ENCODE peak calls at places on chromosomes 4 and X, in four cellular contexts. A is HEK293T, L is HepG2, G is K562. Z is an unnamed sample.

GRCh38 chr4:54837576-54838140 is 179.9 kb downstream of the KIT start:
- DNase-seq in A (no peak), L (no peak), G (no peak), Z (no peak)

GRCh38 chr4:186805020-186805820 is 81.6 kb upstream of the FAT1 start:
- DNase-seq in A (no peak), L (peak), G (no peak), Z (no peak)

GRCh38 chrX:101658661-101659477 is 781 bp downstream of the ARMCX2 start:
- DNase-seq in A (peak), L (no peak), G (peak), Z (peak)

GRCh38 chrX:78029663-78030062 is 60.2 kb upstream of the PGAM4 start:
- DNase-seq in A (peak), L (peak), G (peak), Z (peak)

GRCh38 chrX:1418901-1419544 is 27.1 kb upstream of the SLC25A6 start:
- DNase-seq in A (no peak), L (no peak), G (no peak), Z (peak)

GRCh38 chr4:4330794-4331193 is 40.7 kb downstream of the ZBTB49 start:
- DNase-seq in A (no peak), L (no peak), G (no peak), Z (no peak)

GRCh38 chr4:9808077-9808476 is 26.6 kb downstream of the DRD5 start:
- DNase-seq in A (no peak), L (no peak), G (no peak), Z (no peak)

GRCh38 chrX:81195712-81196111 is 6.0 kb downstream of the HMGN5 start:
- DNase-seq in A (peak), L (peak), G (peak), Z (peak)

GRCh38 chrX:43121637-43122036 is 343.7 kb upstream of the PPP1R2C start:
- DNase-seq in A (no peak), L (no peak), G (no peak), Z (no peak)

GRCh38 chrX:118038614-118039365 is 77.8 kb downstream of the KLHL13 start:
- DNase-seq in A (no peak), L (no peak), G (no peak), Z (no peak)

GRCh38 chr4:71126719-71127118 is 133.3 kb downstream of the DCK start:
- DNase-seq in A (no peak), L (peak), G (no peak), Z (no peak)

GRCh38 chr4:126404549-126404948 is 1089.8 kb downstream of the FAT4 start:
- DNase-seq in A (no peak), L (no peak), G (no peak), Z (no peak)

GRCh38 chrX:57232658-57233360 is 53.7 kb upstream of the FAAH2 start:
- DNase-seq in A (no peak), L (no peak), G (no peak), Z (no peak)

GRCh38 chr4:17719106-17719505 is 62.3 kb downstream of the FAM184B start:
- DNase-seq in A (no peak), L (no peak), G (no peak), Z (no peak)

GRCh38 chr4:81081156-81081555 is 50.6 kb downstream of the BMP3 start:
- DNase-seq in A (no peak), L (no peak), G (no peak), Z (no peak)

GRCh38 chrX:135327299-135327698 is 18.0 kb downstream of the ETDC start:
- DNase-seq in A (no peak), L (no peak), G (no peak), Z (no peak)

GRCh38 chr4:118983293-118983692 is 94.6 kb downstream of the SYNPO2 start:
- DNase-seq in A (no peak), L (no peak), G (no peak), Z (no peak)

GRCh38 chr4:128600996-128601857 is 208.3 kb upstream of the JADE1 start:
- DNase-seq in A (peak), L (peak), G (peak), Z (peak)

GRCh38 chr4:166458756-166459155 is 585.7 kb downstream of the TLL1 start:
- DNase-seq in A (no peak), L (no peak), G (no peak), Z (no peak)

GRCh38 chrX:13167444-13168207 is 123.2 kb upstream of the FAM9C start:
- DNase-seq in A (no peak), L (no peak), G (no peak), Z (no peak)

GRCh38 chrX:338281-338835 is 19.8 kb upstream of the GTPBP6 start:
- DNase-seq in A (no peak), L (no peak), G (no peak), Z (no peak)

GRCh38 chr4:99221980-99222379 is 2.9 kb upstream of the ADH6 start:
- DNase-seq in A (no peak), L (peak), G (no peak), Z (no peak)

GRCh38 chr4:73817341-73817740 is 19.1 kb upstream of the CXCL6 start:
- DNase-seq in A (no peak), L (no peak), G (no peak), Z (no peak)

GRCh38 chr4:97912151-97912550 is 231.1 kb downstream of the STPG2 start:
- DNase-seq in A (no peak), L (no peak), G (no peak), Z (no peak)

GRCh38 chrX:67893931-67894330 is 350.1 kb downstream of the AR start:
- DNase-seq in A (no peak), L (no peak), G (peak), Z (no peak)

GRCh38 chrX:10341309-10341708 is 184.5 kb downstream of the CLCN4 start:
- DNase-seq in A (no peak), L (no peak), G (no peak), Z (no peak)

GRCh38 chr4:25662306-25662705 is 6.7 kb downstream of the SLC34A2 start:
- DNase-seq in A (no peak), L (no peak), G (no peak), Z (no peak)

GRCh38 chr4:121811122-121811521 is 10.0 kb downstream of the EXOSC9 start:
- DNase-seq in A (no peak), L (no peak), G (no peak), Z (no peak)

GRCh38 chrX:54785901-54786300 is 12.2 kb downstream of the ITIH6 start:
- DNase-seq in A (peak), L (peak), G (peak), Z (peak)

GRCh38 chr4:138241281-138242075 is 671 bp downstream of the SLC7A11 start:
- DNase-seq in A (peak), L (no peak), G (peak), Z (no peak)

GRCh38 chr4:37685211-37685725 is 908 bp downstream of the RELL1 start:
- DNase-seq in A (no peak), L (no peak), G (peak), Z (no peak)

GRCh38 chr4:48065587-48066052 is 49.0 kb downstream of the NIPAL1 start:
- DNase-seq in A (no peak), L (no peak), G (no peak), Z (no peak)
- TF ChIP-seq ELF4 in A (no peak), L (no peak), G (no peak), Z (no peak)

GRCh38 chr4:80069837-80070788 is 2.9 kb downstream of the ANTXR2 start:
- DNase-seq in A (no peak), L (no peak), G (no peak), Z (no peak)
- TF ChIP-seq ELF4 in A (no peak), L (no peak), G (no peak), Z (no peak)

DNA sequence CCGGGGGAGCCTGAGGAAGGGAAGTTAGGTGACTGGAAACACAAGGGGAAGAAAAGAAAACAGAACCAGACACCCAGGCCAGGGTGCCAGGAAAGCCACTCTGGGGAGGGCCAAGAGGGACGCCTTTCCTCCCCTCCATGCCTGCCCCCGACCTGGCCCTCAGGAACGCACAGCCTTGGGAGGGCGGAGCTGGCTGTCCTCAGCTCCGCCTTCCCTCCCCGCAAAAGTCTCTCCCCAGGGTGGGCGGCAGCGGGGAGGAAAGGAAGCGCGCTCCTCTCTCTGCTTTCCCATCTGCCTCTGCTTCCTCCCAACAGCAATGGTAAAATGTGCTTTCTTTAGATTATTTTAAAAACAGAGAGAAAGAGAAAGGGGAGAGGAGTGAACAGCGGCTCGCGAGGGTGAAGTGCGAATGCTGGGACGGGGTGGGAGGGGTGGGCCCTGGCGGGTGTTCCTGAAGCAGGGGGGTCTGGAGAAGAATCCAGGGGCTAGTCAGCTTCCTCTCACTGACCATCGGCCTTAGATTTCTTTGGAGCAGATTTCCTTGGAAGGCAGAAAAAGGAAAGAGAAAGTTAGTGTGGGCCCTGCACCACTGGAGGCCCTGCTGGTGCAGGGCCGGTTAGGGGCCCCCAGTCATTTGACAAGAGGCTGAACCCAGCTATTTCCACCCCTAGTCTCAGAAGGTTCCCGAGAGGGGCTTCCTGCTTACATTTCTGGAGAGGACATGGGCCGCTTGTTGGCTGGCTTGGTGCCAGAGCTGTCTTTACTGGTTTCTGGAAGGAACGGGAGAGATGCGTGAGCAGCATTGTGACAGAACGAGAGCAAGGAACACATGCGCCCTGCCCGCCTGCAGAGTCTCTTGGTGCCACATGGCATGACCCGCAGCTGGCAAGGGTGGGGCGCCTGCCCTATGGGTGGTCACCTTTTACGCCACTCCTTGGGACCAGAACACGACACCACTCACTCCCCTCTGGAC is 4.7 kb upstream of the RENBP start:
- DNase-seq in A (no peak), L (no peak), G (peak), Z (no peak)
- TF ChIP-seq ELF4 in A (no peak), L (no peak), G (no peak), Z (no peak)

DNA sequence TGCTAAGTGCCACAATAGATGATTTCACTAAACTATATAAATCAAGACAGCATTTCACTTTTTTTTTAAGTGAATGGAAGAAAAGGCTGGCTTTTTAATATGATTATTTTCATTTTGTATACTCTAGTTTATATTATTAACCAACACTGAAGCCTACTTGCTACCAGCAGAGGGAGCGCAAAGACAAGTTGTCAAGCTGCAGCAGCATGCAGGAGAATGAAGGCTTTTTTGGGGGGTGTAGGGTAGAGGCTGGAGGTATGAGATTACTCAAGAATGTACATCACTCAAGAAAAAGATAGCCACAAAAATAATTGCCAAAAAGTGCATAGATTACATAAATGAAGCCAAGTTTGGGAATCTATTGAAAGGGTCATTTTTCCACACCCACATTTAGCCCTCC is 519.5 kb downstream of the FGF13 start:
- DNase-seq in A (peak), L (peak), G (peak), Z (peak)
- TF ChIP-seq ELF4 in A (no peak), L (no peak), G (no peak), Z (no peak)

DNA sequence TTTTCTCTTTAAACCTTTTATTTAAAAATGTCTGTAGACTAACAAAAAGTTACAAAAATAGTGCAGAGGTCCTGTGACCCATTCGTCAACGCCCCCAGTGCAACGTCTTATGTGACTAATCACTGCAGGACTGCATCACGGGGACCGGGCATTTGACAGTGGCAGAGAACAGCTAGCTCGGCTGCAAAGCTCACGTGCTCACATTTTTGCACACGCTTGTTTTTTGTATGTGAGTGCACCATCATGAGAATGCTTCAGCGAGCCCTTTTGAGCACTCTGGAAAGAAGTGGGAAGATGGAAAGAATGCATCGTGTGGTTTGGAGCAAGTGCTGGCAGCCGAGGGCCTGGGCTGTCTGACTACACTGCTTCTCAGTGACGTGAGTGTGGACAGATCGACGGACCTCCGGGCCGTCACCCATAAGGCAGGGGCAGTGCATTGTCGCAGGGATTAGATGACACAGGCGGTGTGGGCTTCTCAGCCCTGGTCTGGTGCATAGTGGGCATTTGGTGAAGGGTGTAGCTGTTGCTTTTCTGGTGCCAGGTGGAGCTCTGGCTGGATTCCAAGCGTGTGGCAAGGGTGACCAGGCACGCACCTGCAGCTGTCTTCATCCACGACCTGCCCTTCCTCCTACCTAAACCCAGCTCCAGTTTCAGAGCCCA is 17.7 kb downstream of the SPON2 start:
- DNase-seq in A (no peak), L (no peak), G (no peak), Z (no peak)
- TF ChIP-seq ELF4 in A (no peak), L (no peak), G (no peak), Z (no peak)

GRCh38 chrX:69031971-69032391 is 133.3 kb downstream of the PJA1 start:
- DNase-seq in A (peak), L (no peak), G (no peak), Z (no peak)

GRCh38 chrX:69029696-69030245 is 135.5 kb downstream of the PJA1 start:
- DNase-seq in A (peak), L (no peak), G (no peak), Z (no peak)

GRCh38 chrX:69032601-69033000 is 132.7 kb downstream of the PJA1 start:
- DNase-seq in A (peak), L (no peak), G (no peak), Z (no peak)

GRCh38 chrX:69028761-69029120 is 136.5 kb downstream of the PJA1 start:
- DNase-seq in A (peak), L (no peak), G (no peak), Z (no peak)

DNA sequence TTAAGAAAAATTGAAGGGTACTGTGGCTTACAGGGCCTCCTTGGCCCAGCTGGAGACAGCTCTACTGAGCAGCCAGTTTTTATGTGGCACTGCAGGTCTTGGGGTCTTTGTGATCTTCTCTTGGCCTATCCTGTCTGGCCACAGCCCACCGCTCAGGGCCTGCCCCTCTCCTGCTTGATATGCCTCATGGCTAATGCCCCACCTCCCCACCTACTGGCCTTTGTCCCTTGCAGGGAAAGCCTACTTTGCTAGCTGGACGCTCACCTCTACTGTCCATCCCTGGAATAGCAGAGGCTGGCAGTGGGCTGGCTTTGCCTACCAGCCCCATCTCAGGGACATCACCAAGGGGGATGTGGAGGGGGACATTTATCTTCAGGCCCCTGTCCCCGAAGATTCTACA is 134.1 kb downstream of the PJA1 start:
- DNase-seq in A (peak), L (peak), G (no peak), Z (peak)
- TF ChIP-seq ELF4 in A (no peak), L (no peak), G (no peak), Z (no peak)

DNA sequence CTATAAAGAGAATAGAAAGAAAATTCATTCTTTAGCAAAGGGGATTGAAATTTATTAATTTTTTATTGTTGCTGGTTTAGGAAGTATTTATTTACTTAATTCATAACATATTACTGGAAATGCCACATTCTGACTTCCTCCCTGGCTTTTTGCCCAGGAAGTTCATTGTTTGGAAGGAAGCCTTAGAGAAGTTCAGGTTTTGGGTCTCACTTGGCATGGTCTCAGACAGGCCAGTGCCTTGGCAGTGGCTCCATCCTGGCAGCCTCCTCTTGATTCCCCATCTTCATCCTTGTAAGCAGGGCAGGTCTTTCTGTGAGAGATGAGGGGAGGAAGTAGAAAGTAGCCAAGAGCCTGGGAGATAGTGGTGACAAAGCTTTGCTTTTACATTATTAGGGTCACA is 50.5 kb downstream of the IL15 start:
- DNase-seq in A (no peak), L (no peak), G (no peak), Z (no peak)
- TF ChIP-seq ELF4 in A (no peak), L (no peak), G (no peak), Z (no peak)

DNA sequence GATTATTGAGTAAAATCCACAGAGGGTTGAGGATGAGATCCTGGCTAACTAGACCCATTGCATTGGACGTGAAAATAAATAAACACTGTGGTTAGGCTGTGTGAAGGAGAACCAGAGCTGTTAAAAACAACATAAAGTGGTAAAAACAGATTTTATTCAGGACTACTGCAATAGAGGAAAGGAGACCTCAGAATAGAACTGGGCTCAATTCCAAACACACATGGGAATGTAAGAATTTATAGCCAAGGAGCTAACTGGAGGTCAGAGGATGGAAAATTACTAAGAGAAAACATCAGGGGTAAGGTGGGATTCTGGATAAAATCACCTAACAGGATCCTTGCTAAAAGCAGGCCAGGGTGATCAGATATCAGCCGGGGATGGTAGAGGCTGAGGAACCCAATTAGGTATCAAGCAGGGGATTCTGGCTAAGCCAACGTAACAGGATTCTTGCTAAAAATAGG is 112.4 kb downstream of the RNF150 start:
- DNase-seq in A (no peak), L (no peak), G (no peak), Z (no peak)
- TF ChIP-seq ELF4 in A (no peak), L (no peak), G (no peak), Z (no peak)

GRCh38 chr4:6562931-6563901 is 11.8 kb upstream of the MAN2B2 start:
- DNase-seq in A (peak), L (no peak), G (no peak), Z (peak)
- TF ChIP-seq ELF4 in A (no peak), L (no peak), G (no peak), Z (no peak)